ENCODE peak calls at places on chromosomes 12 and 14, in five cellular contexts. One of them, this sample, is unnamed.

GRCh38 chr12:53344824-53345485 is 8.8 kb upstream of the SP7 start:
- DNase-seq in lower leg skin: peak; percentile 95
- DNase-seq in retinal pigment epithelial cell: no peak
- DNase-seq in AG09309: no peak
- DNase-seq in endodermal cell: peak; percentile 90
- DNase-seq in this sample: peak; percentile 80

GRCh38 chr12:131208425-131208824 is 254.7 kb downstream of the ADGRD1 start:
- DNase-seq in lower leg skin: peak; percentile 43
- DNase-seq in retinal pigment epithelial cell: no peak
- DNase-seq in AG09309: no peak
- DNase-seq in endodermal cell: peak; percentile 60
- DNase-seq in this sample: no peak

GRCh38 chr14:21069388-21070082 is 569 bp upstream of the ARHGEF40 start:
- DNase-seq in lower leg skin: peak; percentile 89
- DNase-seq in retinal pigment epithelial cell: no peak
- DNase-seq in AG09309: no peak
- DNase-seq in endodermal cell: peak; percentile 86
- DNase-seq in this sample: peak; percentile 86

GRCh38 chr12:67151891-67152290 is 117.3 kb upstream of the CAND1 start:
- DNase-seq in lower leg skin: no peak
- DNase-seq in retinal pigment epithelial cell: peak; percentile 53
- DNase-seq in AG09309: no peak
- DNase-seq in endodermal cell: no peak
- DNase-seq in this sample: no peak

GRCh38 chr14:23093993-23094665 is 807 bp downstream of the ACIN1 start:
- DNase-seq in lower leg skin: peak; percentile 53
- DNase-seq in retinal pigment epithelial cell: no peak
- DNase-seq in AG09309: no peak
- DNase-seq in endodermal cell: no peak
- DNase-seq in this sample: peak; percentile 19

GRCh38 chr12:113413488-113413939 is 8.7 kb upstream of the SDSL start:
- DNase-seq in lower leg skin: no peak
- DNase-seq in retinal pigment epithelial cell: no peak
- DNase-seq in AG09309: no peak
- DNase-seq in endodermal cell: peak; percentile 76
- DNase-seq in this sample: peak; percentile 69

GRCh38 chr12:132488127-132489077 is 1.5 kb upstream of the FBRSL1 start:
- DNase-seq in lower leg skin: no peak
- DNase-seq in retinal pigment epithelial cell: no peak
- DNase-seq in AG09309: no peak
- DNase-seq in endodermal cell: no peak
- DNase-seq in this sample: no peak

GRCh38 chr12:57085999-57086950 is 2.6 kb upstream of the NAB2 start:
- DNase-seq in lower leg skin: peak; percentile 94
- DNase-seq in retinal pigment epithelial cell: no peak
- DNase-seq in AG09309: no peak
- DNase-seq in endodermal cell: peak; percentile 92
- DNase-seq in this sample: peak; percentile 89

GRCh38 chr12:53986686-53987180 is 1.8 kb downstream of the HOXC10 start:
- DNase-seq in lower leg skin: no peak
- DNase-seq in retinal pigment epithelial cell: no peak
- DNase-seq in AG09309: no peak
- DNase-seq in endodermal cell: no peak
- DNase-seq in this sample: no peak

GRCh38 chr12:84272324-84272723 is 640.3 kb downstream of the SLC6A15 start:
- DNase-seq in lower leg skin: no peak
- DNase-seq in retinal pigment epithelial cell: no peak
- DNase-seq in AG09309: no peak
- DNase-seq in endodermal cell: no peak
- DNase-seq in this sample: no peak

GRCh38 chr14:49461529-49462401 is 124.4 kb downstream of the RPS29 start:
- DNase-seq in lower leg skin: no peak
- DNase-seq in retinal pigment epithelial cell: no peak
- DNase-seq in AG09309: peak; percentile 53
- DNase-seq in endodermal cell: peak; percentile 72
- DNase-seq in this sample: peak; percentile 77

GRCh38 chr14:102197317-102197850 is 57.7 kb downstream of the WDR20 start:
- DNase-seq in lower leg skin: no peak
- DNase-seq in retinal pigment epithelial cell: no peak
- DNase-seq in AG09309: no peak
- DNase-seq in endodermal cell: no peak
- DNase-seq in this sample: no peak

GRCh38 chr12:123238330-123238682 is 5.1 kb downstream of the MTRFR start:
- DNase-seq in lower leg skin: no peak
- DNase-seq in retinal pigment epithelial cell: no peak
- DNase-seq in AG09309: no peak
- DNase-seq in endodermal cell: no peak
- DNase-seq in this sample: no peak

GRCh38 chr12:52005903-52006703 is 643 bp upstream of the TAMALIN start:
- DNase-seq in lower leg skin: peak; percentile 93
- DNase-seq in retinal pigment epithelial cell: no peak
- DNase-seq in AG09309: no peak
- DNase-seq in endodermal cell: peak; percentile 86
- DNase-seq in this sample: peak; percentile 76

GRCh38 chr12:65615091-65615490 is 209.2 kb upstream of the HMGA2 start:
- DNase-seq in lower leg skin: no peak
- DNase-seq in retinal pigment epithelial cell: peak; percentile 88
- DNase-seq in AG09309: peak; percentile 88
- DNase-seq in endodermal cell: no peak
- DNase-seq in this sample: no peak

DNA sequence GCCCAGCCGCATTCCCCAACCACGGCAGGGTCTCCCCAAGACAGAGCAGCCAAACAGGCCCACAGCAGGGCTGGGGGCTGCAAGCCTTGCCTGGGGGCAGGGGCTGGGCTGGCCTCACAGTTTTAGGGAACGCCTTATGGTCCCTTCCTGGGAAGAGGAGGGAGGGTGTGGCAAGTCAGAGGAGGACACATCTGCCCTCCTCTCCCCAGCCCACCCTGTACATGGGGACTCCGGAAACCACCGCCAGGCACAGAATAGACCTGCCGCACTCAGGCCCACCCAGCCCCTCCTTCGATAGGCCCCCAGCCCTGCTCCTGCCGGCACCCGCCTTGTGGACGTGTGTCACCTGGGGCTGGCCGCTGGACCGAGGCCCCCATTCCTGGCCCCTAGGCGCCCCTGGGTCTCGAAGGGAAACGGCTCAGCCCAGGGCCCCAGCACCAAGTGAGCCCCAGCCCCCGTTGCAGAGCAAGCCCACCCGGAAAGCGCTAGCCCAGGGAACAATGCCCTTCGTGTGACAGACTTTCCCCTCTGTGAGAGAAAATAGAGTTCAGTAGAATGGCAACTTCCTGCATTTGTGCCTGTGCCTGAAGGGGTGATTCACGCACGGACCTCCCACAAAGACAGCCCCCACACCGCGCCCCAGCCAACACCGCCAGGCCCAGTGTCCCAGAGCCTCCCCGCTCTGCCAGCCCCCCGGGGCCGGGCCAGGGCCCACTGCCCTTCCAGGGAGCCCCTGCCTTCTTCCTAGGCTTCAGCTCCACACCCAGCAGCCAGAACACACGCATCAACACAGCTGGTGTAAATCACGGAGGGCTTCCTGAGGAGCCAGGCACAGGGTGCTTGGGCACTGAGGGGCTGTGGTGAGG is 12.0 kb upstream of the NUDT14 start:
- DNase-seq in lower leg skin: no peak
- DNase-seq in retinal pigment epithelial cell: no peak
- DNase-seq in AG09309: no peak
- DNase-seq in endodermal cell: no peak
- DNase-seq in this sample: no peak
- H3K4me3 ChIP-seq in lower leg skin: no peak overlapping the region
- H3K4me3 ChIP-seq in retinal pigment epithelial cell: no peak overlapping the region
- H3K4me3 ChIP-seq in AG09309: no peak overlapping the region
- H3K4me3 ChIP-seq in endodermal cell: no peak overlapping the region
- H3K4me3 ChIP-seq in this sample: no peak overlapping the region

DNA sequence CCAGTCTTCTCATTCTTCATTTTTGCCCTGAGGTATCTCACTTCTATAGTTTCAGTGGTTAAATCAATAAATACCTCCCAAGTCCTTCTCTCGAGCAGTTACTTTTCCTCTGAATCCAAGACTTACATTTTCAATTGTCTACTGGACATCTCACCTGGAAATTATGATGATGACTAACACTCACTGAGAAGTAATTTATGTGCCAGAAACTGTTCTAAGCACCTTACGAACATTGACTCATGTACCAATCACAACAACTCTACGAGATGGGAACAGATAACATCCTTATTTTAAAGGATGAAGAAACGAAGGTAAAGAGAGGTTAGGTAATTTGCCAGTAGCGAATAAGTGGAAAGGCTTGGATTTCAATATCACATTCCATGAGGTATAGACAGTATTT is 94.1 kb downstream of the EML5 start:
- DNase-seq in lower leg skin: no peak
- DNase-seq in retinal pigment epithelial cell: no peak
- DNase-seq in AG09309: no peak
- DNase-seq in endodermal cell: no peak
- DNase-seq in this sample: no peak
- H3K4me3 ChIP-seq in lower leg skin: no peak overlapping the region
- H3K4me3 ChIP-seq in retinal pigment epithelial cell: no peak overlapping the region
- H3K4me3 ChIP-seq in AG09309: no peak overlapping the region
- H3K4me3 ChIP-seq in endodermal cell: no peak overlapping the region
- H3K4me3 ChIP-seq in this sample: no peak overlapping the region

DNA sequence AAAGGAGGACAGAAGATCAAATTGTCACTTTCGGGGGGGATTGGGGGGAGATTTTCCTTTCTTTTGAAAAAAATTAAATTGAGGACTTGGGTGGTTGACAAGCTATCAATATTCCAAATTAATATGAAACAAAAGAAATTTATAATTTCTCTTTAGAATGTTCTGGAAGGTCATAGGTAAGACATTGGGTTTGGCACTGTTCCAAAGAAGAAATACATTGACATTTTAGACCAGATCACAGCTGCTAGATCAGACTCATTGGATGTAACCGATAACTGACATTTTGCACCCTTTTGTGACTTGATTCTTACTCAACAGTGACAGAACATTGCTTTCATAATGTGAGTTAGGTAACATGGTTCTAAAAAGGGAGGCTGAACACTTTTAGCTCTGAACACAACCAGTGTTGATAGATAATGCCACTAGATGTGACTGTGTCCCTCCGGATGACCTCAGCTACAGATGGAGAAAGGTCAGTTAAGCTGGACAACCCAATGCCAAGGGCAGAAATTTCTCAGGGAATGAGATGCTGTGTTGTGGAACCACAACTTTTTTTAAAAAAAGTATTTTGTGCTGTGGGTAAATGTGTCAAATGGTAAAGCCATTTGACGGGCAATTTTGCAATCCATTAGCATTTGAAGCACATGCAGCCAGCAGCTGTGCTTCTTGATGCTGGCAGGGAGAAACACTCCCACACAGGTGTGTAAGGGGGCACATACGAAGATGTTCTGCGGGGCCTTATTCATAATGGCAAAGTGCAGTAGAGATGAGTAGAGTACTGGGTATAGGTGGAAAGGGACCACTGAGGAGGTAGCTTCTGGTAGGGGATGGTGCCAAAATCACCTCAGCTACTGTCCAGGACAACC is 62.9 kb downstream of the RFX4 start:
- DNase-seq in lower leg skin: no peak
- DNase-seq in retinal pigment epithelial cell: no peak
- DNase-seq in AG09309: no peak
- DNase-seq in endodermal cell: no peak
- DNase-seq in this sample: no peak
- H3K4me3 ChIP-seq in lower leg skin: no peak overlapping the region
- H3K4me3 ChIP-seq in retinal pigment epithelial cell: no peak overlapping the region
- H3K4me3 ChIP-seq in AG09309: no peak overlapping the region
- H3K4me3 ChIP-seq in endodermal cell: no peak overlapping the region
- H3K4me3 ChIP-seq in this sample: no peak overlapping the region

DNA sequence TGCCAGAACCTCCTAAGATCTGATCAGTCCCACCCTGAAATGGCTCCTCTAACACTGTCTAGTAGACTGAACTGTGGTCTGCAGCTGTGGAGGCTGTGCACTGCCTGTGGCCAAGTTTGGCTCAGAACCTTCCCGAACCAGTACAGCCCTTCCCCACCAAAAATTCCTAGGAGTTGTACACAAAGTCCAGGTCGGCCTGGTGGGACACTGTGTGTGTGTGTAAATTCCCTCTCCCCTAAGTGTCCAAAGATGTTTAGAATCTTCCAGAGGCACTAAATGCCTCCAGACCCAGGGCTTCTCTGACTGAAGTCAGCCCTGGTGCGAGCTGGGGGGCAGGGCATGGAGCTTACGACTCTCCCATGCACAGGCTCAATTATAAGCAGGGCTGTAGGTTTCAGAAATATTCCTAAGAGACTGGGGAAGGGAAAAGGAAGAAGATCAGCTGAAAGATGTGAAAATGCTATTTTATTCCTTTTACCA is 107.0 kb upstream of the ATF7IP start:
- DNase-seq in lower leg skin: no peak
- DNase-seq in retinal pigment epithelial cell: no peak
- DNase-seq in AG09309: no peak
- DNase-seq in endodermal cell: no peak
- DNase-seq in this sample: peak; percentile 42
- H3K4me3 ChIP-seq in lower leg skin: no peak overlapping the region
- H3K4me3 ChIP-seq in retinal pigment epithelial cell: peak overlapping the region; percentile 10
- H3K4me3 ChIP-seq in AG09309: no peak overlapping the region
- H3K4me3 ChIP-seq in endodermal cell: peak overlapping the region; percentile 68
- H3K4me3 ChIP-seq in this sample: no peak overlapping the region

DNA sequence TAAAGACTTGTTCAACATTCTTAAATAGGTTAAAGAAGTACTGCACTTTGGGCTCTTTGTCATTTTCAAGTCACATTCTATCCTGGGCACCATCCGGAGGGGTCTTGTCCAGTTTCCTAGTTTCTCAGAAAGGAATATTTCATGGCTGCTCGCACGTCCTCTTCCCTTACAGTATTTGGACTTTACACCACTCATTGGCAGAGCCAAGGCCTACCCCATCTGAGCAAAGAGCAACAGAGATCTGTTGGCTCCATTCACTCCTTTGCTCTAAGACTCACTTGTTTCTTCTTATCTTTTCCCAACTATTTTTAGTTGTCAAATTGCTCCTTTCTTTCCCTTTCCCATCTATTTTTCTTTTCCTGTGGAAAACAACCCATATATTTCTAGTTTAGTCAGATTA is 118.2 kb downstream of the CRADD start:
- DNase-seq in lower leg skin: no peak
- DNase-seq in retinal pigment epithelial cell: no peak
- DNase-seq in AG09309: no peak
- DNase-seq in endodermal cell: no peak
- DNase-seq in this sample: no peak
- H3K4me3 ChIP-seq in lower leg skin: no peak overlapping the region
- H3K4me3 ChIP-seq in retinal pigment epithelial cell: no peak overlapping the region
- H3K4me3 ChIP-seq in AG09309: no peak overlapping the region
- H3K4me3 ChIP-seq in endodermal cell: no peak overlapping the region
- H3K4me3 ChIP-seq in this sample: no peak overlapping the region

DNA sequence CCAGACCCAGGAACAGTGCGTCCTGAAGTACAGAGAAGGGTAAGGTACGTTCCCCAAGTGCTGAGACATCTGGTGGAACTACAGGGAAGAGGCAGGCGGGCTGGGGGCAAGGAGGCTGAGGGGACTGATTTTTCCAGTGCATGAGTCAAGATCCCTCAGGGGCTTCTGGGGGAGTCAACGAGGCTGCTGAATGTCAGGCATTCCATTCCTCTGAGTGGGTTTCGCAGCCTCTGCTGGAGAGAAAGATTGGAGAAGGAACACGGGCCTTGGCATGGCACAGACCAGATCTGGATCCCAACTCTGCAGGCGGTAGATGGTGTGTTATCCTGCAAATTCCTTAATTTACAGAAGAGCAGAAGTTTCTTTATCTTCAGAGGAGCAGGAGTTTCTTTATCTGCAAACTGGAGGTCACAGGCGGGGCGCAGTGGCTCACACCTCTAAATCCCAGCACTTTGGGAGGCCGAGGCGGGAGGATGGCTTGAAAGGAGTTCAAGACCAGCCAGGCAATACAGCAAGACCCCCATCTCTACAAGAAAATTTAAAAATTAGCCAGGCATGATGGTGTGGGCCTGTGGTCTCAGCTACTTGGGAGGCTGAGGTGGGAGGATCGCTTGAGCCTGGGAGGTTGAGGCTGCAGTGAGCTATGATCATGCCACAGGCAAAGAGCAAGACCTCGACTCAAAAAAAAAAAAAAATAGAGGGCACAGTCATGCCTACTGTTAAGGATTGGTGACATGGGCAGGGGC is 132.6 kb upstream of the MAP1LC3B2 start:
- DNase-seq in lower leg skin: peak; percentile 92
- DNase-seq in retinal pigment epithelial cell: peak; percentile 77
- DNase-seq in AG09309: peak; percentile 96
- DNase-seq in endodermal cell: peak; percentile 99
- DNase-seq in this sample: peak; percentile 100
- H3K4me3 ChIP-seq in lower leg skin: no peak overlapping the region
- H3K4me3 ChIP-seq in retinal pigment epithelial cell: no peak overlapping the region
- H3K4me3 ChIP-seq in AG09309: no peak overlapping the region
- H3K4me3 ChIP-seq in endodermal cell: peak overlapping the region; percentile 68
- H3K4me3 ChIP-seq in this sample: no peak overlapping the region

This sample was measured in mesendoderm.